ENCODE peak calls at places on chromosomes 13 and 19, in eight cellular contexts. X, J, T, O, N, C, Y and W are unnamed samples.

GRCh38 chr13:75326173-75327131 is 155.5 kb downstream of the TBC1D4 start:
- DNase-seq in X (no peak), J (peak; percentile 26), T (peak; percentile 82), O (no peak), N (no peak), C (peak; percentile 47), Y (no peak), W (no peak)

GRCh38 chr13:33076451-33076992 is 60.3 kb downstream of the KL start:
- DNase-seq in X (no peak), J (no peak), T (no peak), O (no peak), N (no peak), C (no peak), Y (no peak), W (no peak)

GRCh38 chr13:29077051-29077813 is 257.1 kb downstream of the MTUS2 start:
- DNase-seq in X (no peak), J (no peak), T (no peak), O (no peak), N (no peak), C (no peak), Y (no peak), W (no peak)

GRCh38 chr13:102897371-102898138 is 51.7 kb downstream of the ERCC5 start:
- DNase-seq in X (peak; percentile 66), J (no peak), T (no peak), O (no peak), N (no peak), C (no peak), Y (no peak), W (no peak)

GRCh38 chr19:23437901-23438300 is 42.6 kb upstream of the ZNF91 start:
- DNase-seq in X (no peak), J (no peak), T (no peak), O (no peak), N (no peak), C (no peak), Y (no peak), W (no peak)

GRCh38 chr13:99545979-99546378 is 44.7 kb downstream of the TM9SF2 start:
- DNase-seq in X (no peak), J (no peak), T (no peak), O (no peak), N (no peak), C (no peak), Y (no peak), W (no peak)

GRCh38 chr13:44895584-44895983 is 93.7 kb downstream of the NUFIP1 start:
- DNase-seq in X (no peak), J (no peak), T (no peak), O (no peak), N (no peak), C (no peak), Y (no peak), W (no peak)

GRCh38 chr19:38737297-38737865 is 6.9 kb downstream of the CAPN12 start:
- DNase-seq in X (no peak), J (no peak), T (no peak), O (no peak), N (no peak), C (peak; percentile 0), Y (no peak), W (no peak)

GRCh38 chr19:4305253-4305612 is 835 bp downstream of the FSD1 start:
- DNase-seq in X (no peak), J (no peak), T (no peak), O (no peak), N (no peak), C (no peak), Y (no peak), W (no peak)

GRCh38 chr19:5225486-5226345 is 114.9 kb downstream of the PTPRS start:
- DNase-seq in X (no peak), J (no peak), T (no peak), O (no peak), N (no peak), C (no peak), Y (no peak), W (peak; percentile 1)

GRCh38 chr13:35747594-35747993 is 271.1 kb upstream of the MAB21L1 start:
- DNase-seq in X (no peak), J (no peak), T (no peak), O (no peak), N (no peak), C (no peak), Y (no peak), W (no peak)

GRCh38 chr13:83216521-83217245 is 665.6 kb downstream of the SLITRK1 start:
- DNase-seq in X (no peak), J (no peak), T (no peak), O (no peak), N (no peak), C (no peak), Y (no peak), W (no peak)

GRCh38 chr13:44523176-44524017 is 52.7 kb downstream of the TSC22D1 start:
- DNase-seq in X (no peak), J (no peak), T (no peak), O (no peak), N (no peak), C (peak; percentile 91), Y (no peak), W (no peak)

GRCh38 chr19:29887498-29887897 is 54.5 kb upstream of the URI1 start:
- DNase-seq in X (no peak), J (no peak), T (no peak), O (no peak), N (no peak), C (no peak), Y (no peak), W (no peak)

GRCh38 chr13:85724554-85725432 is 74.4 kb downstream of the SLITRK6 start:
- DNase-seq in X (no peak), J (no peak), T (no peak), O (no peak), N (peak; percentile 15), C (no peak), Y (no peak), W (no peak)

GRCh38 chr19:18477042-18477760 is 39.3 kb upstream of the ISYNA1 start:
- DNase-seq in X (no peak), J (no peak), T (no peak), O (no peak), N (no peak), C (no peak), Y (no peak), W (no peak)

DNA sequence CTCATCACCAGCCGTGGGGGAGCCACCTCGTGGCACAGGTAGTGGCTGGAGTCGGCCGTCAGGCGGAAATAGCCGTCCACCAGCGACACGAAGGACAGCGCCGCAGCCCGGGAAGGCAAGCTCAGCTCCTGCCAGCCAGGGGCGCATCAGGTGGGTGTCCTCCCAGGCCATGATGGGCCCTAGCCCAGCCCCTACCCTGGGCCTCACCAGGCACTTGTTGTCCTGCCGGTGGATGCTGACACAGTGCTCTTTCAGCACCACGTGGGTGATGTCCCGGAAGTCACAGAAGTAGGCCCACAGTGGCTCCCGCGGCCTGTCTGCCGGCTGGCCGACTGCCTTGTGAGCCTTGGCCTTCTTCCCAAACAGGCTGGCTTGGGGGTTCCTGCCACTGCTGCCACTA is 15.7 kb downstream of the TYK2 start:
- DNase-seq in X (no peak), J (no peak), T (no peak), O (no peak), N (no peak), C (no peak), Y (no peak), W (no peak)
- H3K36me3 ChIP-seq in X (peaks cover 84% of the 10 kb centered on the region), J (peaks cover 19% of the 10 kb centered on the region), T (peaks cover 28% of the 10 kb centered on the region), O (no peaks in the 10 kb centered on the region), N (no peaks in the 10 kb centered on the region), C (peaks cover 13% of the 10 kb centered on the region), Y (peaks cover 2% of the 10 kb centered on the region), W (peaks cover 88% of the 10 kb centered on the region)

GRCh38 chr13:52169839-52170238 is 10.4 kb upstream of the NEK3 start:
- DNase-seq in X (no peak), J (no peak), T (no peak), O (no peak), N (no peak), C (no peak), Y (no peak), W (no peak)

GRCh38 chr13:52177276-52177675 is 17.9 kb upstream of the NEK3 start:
- DNase-seq in X (no peak), J (no peak), T (no peak), O (no peak), N (no peak), C (no peak), Y (no peak), W (no peak)

DNA sequence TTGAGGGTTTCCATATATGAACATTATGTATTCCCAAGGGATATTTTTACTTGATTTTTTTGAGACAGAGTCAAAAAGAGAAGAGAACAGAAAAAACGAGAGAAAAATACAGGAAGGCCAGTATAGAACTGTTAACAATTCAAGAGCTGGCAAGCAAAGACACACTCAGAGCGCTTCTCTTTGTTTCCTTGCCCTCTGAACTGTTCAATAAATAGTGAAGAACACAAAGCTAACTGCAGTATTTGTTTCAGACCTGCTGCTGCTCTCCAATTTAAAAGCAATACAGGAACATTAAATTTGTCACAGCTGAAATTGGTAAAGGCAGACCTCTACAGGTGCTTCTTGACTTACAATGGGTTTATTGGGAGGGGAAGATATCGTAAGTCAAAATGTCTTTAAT is 14.0 kb upstream of the NEK3 start:
- DNase-seq in X (no peak), J (no peak), T (no peak), O (no peak), N (no peak), C (no peak), Y (no peak), W (no peak)
- H3K36me3 ChIP-seq in X (peaks cover 91% of the 10 kb centered on the region), J (peaks cover 27% of the 10 kb centered on the region), T (peaks cover 8% of the 10 kb centered on the region), O (no peaks in the 10 kb centered on the region), N (peaks cover 3% of the 10 kb centered on the region), C (peaks cover 18% of the 10 kb centered on the region), Y (peaks cover 12% of the 10 kb centered on the region), W (peaks cover 94% of the 10 kb centered on the region)

DNA sequence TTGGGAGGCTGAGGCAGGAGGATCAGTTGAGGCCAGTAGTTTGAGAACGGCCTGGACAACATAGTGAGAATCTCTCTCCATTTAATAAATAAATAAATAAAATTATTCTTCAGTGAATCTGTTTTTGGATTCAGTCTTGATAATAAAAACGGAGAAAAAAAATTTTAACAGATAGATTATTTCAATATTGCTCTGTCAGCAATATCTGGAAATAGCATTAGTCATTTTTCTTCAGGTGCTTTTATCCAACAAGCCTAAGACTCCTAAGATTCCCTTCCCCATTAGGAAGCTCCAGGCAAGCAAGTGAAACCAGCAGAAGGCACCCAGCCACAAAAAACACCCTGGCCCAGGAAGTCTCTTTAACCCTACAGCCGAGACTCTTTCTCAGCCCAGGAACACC is 21.3 kb upstream of the LPAR6 start:
- DNase-seq in X (no peak), J (no peak), T (no peak), O (no peak), N (no peak), C (no peak), Y (no peak), W (no peak)
- H3K36me3 ChIP-seq in X (no peaks in the 10 kb centered on the region), J (no peaks in the 10 kb centered on the region), T (no peaks in the 10 kb centered on the region), O (no peaks in the 10 kb centered on the region), N (no peaks in the 10 kb centered on the region), C (peaks cover 1% of the 10 kb centered on the region), Y (no peaks in the 10 kb centered on the region), W (no peaks in the 10 kb centered on the region)

DNA sequence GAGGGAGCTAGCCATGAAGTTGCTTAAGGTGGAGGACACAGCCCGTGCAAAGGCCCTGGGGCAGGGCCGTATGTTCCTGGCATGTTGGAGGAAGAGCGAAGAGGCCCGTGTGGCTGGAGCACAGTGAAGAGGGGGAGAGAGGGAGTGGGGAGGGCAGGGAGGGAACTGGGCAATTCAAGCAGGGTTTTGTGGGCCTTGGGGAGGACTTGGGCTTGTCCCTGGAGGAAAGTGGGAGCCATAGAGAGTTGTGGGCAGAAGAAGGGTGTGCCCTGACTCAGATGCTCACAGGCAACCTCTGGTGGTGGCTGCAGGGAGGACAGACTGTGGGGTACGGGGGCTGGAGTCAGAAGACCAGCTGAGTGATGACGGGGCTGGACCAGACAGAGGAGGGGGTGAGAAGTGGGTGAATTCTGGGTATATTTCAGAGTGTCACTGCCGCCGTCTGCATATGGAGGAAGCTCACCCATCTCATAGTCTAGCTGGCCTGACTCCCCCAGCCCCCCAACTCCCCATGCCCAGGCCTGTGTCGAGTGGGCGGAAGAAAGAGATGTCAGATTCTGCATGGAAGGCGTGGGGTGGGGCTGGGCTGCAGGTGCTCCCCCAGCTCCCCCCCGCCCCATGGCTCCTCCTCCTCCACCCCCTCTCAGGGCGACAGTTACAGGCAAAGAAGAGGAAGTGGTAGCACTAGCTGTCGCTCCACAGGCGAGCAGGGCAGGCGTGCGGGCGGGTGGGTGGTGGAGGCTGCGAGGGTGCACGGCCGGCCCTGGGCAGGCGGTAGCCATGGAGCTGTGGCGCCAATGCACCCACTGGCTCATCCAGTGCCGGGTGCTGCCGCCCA is at the start of gene VAV1:
- DNase-seq in X (peak; percentile 72), J (peak; percentile 79), T (peak; percentile 75), O (no peak), N (no peak), C (no peak), Y (peak; percentile 69), W (no peak)
- H3K36me3 ChIP-seq in X (no peaks in the 10 kb centered on the region), J (no peaks in the 10 kb centered on the region), T (peaks cover 5% of the 10 kb centered on the region), O (no peaks in the 10 kb centered on the region), N (no peaks in the 10 kb centered on the region), C (no peaks in the 10 kb centered on the region), Y (no peaks in the 10 kb centered on the region), W (no peaks in the 10 kb centered on the region)